ENCODE peak calls at places on chromosome 17, in four cellular contexts. J is IMR-90, Y is choroid plexus epithelial cell, X is keratinocyte. A is an unnamed sample.

GRCh38 chr17:74437702-74438101 is 5.8 kb downstream of the GPRC5C start:
- DNase-seq in X (no peak), Y (peak; percentile 16), J (no peak), A (no peak)

GRCh38 chr17:75181608-75182318 is 996 bp downstream of the SUMO2 start:
- DNase-seq in J (no peak), X (no peak), Y (peak; percentile 41), A (no peak)

GRCh38 chr17:66716236-66717026 is 118.5 kb upstream of the CACNG5 start:
- DNase-seq in Y (no peak), J (peak; percentile 21), X (no peak), A (peak; percentile 34)

GRCh38 chr17:7932949-7933348 is 943 bp downstream of the CNTROB start:
- DNase-seq in J (peak; percentile 61), Y (peak; percentile 79), X (no peak), A (peak; percentile 43)

GRCh38 chr17:50779747-50780363 is 12.5 kb upstream of the ANKRD40CL start:
- DNase-seq in Y (no peak), J (no peak), X (no peak), A (no peak)

GRCh38 chr17:45577571-45578279 is 87.2 kb upstream of the PLEKHM1 start:
- DNase-seq in Y (no peak), J (no peak), X (no peak), A (no peak)

GRCh38 chr17:17063546-17064122 is 21.4 kb downstream of the MPRIP start:
- DNase-seq in Y (no peak), X (no peak), J (no peak), A (no peak)

GRCh38 chr17:56656961-56657360 is 63.5 kb downstream of the NOG start:
- DNase-seq in X (no peak), Y (no peak), J (no peak), A (no peak)

GRCh38 chr17:39618956-39619785 is 7.6 kb upstream of the PPP1R1B start:
- DNase-seq in Y (no peak), J (no peak), X (no peak), A (no peak)

GRCh38 chr17:40301315-40301714 is 7.7 kb upstream of the RARA start:
- DNase-seq in Y (no peak), J (no peak), X (no peak), A (no peak)

GRCh38 chr17:13355054-13355453 is 246.7 kb downstream of the HS3ST3A1 start:
- DNase-seq in X (no peak), J (no peak), Y (no peak), A (no peak)

GRCh38 chr17:54899721-54900456 is 763 bp upstream of the TOM1L1 start:
- DNase-seq in Y (no peak), X (no peak), J (peak; percentile 4), A (no peak)

GRCh38 chr17:82493517-82493840 is 26.1 kb upstream of the FOXK2 start:
- DNase-seq in Y (no peak), X (no peak), J (no peak), A (no peak)

GRCh38 chr17:61461967-61462733 is 9.9 kb downstream of the TBX4 start:
- DNase-seq in Y (no peak), X (no peak), J (no peak), A (peak; percentile 20)

GRCh38 chr17:77695386-77695785 is 263.1 kb upstream of the TNRC6C start:
- DNase-seq in J (no peak), X (no peak), Y (no peak), A (no peak)

GRCh38 chr17:54435966-54436365 is 464.7 kb upstream of the TOM1L1 start:
- DNase-seq in Y (no peak), X (no peak), J (no peak), A (no peak)

GRCh38 chr17:4858880-4859260 is 25.7 kb downstream of the MINK1 start:
- DNase-seq in X (peak; percentile 67), Y (peak; percentile 36), J (peak; percentile 27), A (peak; percentile 59)

GRCh38 chr17:76444518-76445311 is 8.2 kb downstream of the UBE2O start:
- DNase-seq in Y (peak; percentile 37), X (no peak), J (peak; percentile 55), A (peak; percentile 33)

DNA sequence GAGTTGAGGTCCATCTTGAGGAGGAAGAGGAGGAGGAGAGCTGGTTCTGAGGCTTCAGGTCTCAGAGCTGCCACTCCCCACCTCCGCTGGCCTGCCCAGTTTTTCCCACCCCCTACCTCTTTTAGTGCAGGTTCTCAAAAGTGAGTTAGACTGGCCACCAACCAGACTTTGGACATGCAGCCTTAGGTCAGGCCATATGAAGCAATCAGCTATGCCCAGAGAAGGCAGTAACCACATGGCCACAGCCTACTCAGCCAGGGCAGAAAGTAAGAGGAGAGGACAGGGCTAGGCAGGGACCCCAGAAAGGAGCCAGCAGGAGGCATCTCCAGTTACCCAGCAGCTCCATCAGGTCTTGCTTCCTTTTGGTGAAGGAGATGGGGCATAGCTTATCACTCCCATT is 9.0 kb downstream of the MYO15A start:
- DNase-seq in J (no peak), X (no peak), Y (peak; percentile 7), A (no peak)
- H3K4me3 ChIP-seq in J (no peak overlapping the region), X (no peak overlapping the region), Y (no peak overlapping the region), A (no peak overlapping the region)

GRCh38 chr17:72931163-72931562 is 161.3 kb downstream of the SLC39A11 start:
- DNase-seq in X (no peak), J (no peak), Y (no peak), A (no peak)
- H3K4me3 ChIP-seq in X (no peak overlapping the region), J (no peak overlapping the region), Y (no peak overlapping the region), A (no peak overlapping the region)

GRCh38 chr17:80833952-80834895 is 157.4 kb upstream of the CHMP6 start:
- DNase-seq in X (no peak), J (peak; percentile 73), Y (peak; percentile 74), A (peak; percentile 54)

GRCh38 chr17:80832888-80833583 is 158.6 kb upstream of the CHMP6 start:
- DNase-seq in J (peak; percentile 99), Y (peak; percentile 98), X (peak; percentile 86), A (peak; percentile 98)

GRCh38 chr17:80831481-80831880 is 160.2 kb upstream of the CHMP6 start:
- DNase-seq in Y (no peak), J (no peak), X (no peak), A (no peak)

GRCh38 chr17:80830020-80830780 is 161.4 kb upstream of the CHMP6 start:
- DNase-seq in J (no peak), X (no peak), Y (no peak), A (no peak)

DNA sequence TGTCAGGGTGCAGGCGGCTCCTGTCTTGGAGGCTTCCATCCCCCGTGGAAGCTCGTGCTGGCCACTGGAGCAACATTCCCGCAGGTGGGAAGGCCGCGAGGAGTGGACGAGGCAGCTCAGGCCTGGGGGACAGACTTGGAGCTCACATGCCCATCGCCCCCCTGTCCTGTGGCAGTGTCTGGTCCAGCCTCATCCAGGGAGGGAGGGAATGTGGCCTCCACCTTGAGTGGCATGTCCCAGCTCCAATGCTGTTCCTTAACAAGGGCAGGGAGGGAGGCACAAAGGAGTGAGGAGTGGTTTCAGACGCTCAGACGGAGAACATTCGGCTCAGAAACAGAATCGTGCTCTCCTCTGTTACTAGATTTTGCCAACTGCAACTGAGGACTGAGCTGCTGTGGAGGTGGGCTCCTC is 159.4 kb upstream of the CHMP6 start:
- DNase-seq in J (peak; percentile 88), Y (peak; percentile 80), X (no peak), A (peak; percentile 77)
- H3K4me3 ChIP-seq in J (peak overlapping the region; percentile 45), Y (peak overlapping the region; percentile 63), X (peak overlapping the region; percentile 41), A (peak overlapping the region; percentile 64)

GRCh38 chr17:47732399-47733046 is 513 bp upstream of the TBX21 start:
- DNase-seq in J (no peak), Y (no peak), X (no peak), A (no peak)

GRCh38 chr17:47733414-47734288 is 615 bp downstream of the TBX21 start:
- DNase-seq in J (no peak), X (no peak), Y (no peak), A (no peak)

GRCh38 chr17:47735139-47735464 is 2.1 kb downstream of the TBX21 start:
- DNase-seq in Y (no peak), X (no peak), J (no peak), A (no peak)

GRCh38 chr17:47731396-47731795 is 1.6 kb upstream of the TBX21 start:
- DNase-seq in X (no peak), Y (no peak), J (no peak), A (no peak)

GRCh38 chr17:47733047-47733413 is at the start of gene TBX21:
- DNase-seq in Y (peak; percentile 14), X (no peak), J (no peak), A (no peak)
- H3K4me3 ChIP-seq in Y (no peak within 1 kb of the TSS), X (peak within 1 kb of the TSS; percentile 18), J (no peak within 1 kb of the TSS), A (no peak within 1 kb of the TSS)

GRCh38 chr17:57931488-57932137 is 23.6 kb downstream of the CUEDC1 start:
- DNase-seq in J (no peak), Y (no peak), X (no peak), A (no peak)
- H3K4me3 ChIP-seq in J (no peak overlapping the region), Y (no peak overlapping the region), X (no peak overlapping the region), A (no peak overlapping the region)

DNA sequence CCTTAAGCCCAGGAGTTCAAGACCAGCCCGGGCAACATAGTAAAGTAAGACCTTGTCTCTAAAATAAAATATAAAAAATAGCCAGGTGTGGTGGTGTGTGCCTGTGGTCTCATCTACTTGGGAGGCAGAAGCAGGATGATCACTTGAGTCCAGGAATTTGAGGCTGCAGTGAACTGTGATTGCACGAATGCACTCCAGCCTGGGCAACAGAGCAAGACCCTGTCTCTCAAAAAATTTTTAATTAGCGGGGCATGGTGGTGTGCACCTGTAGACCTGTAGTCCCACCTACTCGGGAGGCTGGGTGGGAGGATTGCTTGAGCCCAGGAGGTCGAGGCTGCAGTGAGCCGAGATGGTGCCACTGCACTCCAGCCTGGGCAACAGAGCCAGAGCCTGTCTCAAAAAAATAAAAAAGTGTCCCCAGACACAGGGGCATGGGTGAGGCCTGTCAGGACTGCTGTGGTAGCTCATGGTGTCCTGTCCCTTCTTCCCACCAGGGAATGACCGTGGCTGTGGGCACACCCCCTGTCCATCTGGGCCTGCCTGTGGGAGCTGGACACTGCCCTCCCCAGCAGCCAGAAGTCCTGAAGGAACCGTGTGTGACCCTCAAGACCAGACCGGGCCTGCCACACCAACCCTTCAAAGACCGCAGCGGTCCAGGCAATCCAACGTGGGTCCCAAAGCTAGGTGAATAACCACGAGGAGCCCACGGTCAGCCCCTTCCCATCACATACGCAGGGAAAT is 30.8 kb upstream of the GAA start:
- DNase-seq in X (no peak), Y (no peak), J (no peak), A (no peak)
- H3K4me3 ChIP-seq in X (no peak overlapping the region), Y (peak overlapping the region; percentile 40), J (no peak overlapping the region), A (peak overlapping the region; percentile 60)

GRCh38 chr17:30956764-30957374 is 14.0 kb upstream of the RNF135 start:
- DNase-seq in Y (peak; percentile 41), X (no peak), J (no peak), A (peak; percentile 65)

GRCh38 chr17:30954046-30954805 is 16.6 kb upstream of the RNF135 start:
- DNase-seq in Y (peak; percentile 37), X (no peak), J (peak; percentile 24), A (peak; percentile 15)

GRCh38 chr17:30961213-30962188 is 9.3 kb upstream of the RNF135 start:
- DNase-seq in J (peak; percentile 34), Y (no peak), X (no peak), A (peak; percentile 29)

GRCh38 chr17:30958187-30958586 is 12.7 kb upstream of the RNF135 start:
- DNase-seq in Y (no peak), J (no peak), X (no peak), A (no peak)

GRCh38 chr17:30957741-30958140 is 13.1 kb upstream of the RNF135 start:
- DNase-seq in X (no peak), J (no peak), Y (no peak), A (no peak)
- H3K4me3 ChIP-seq in X (no peak overlapping the region), J (no peak overlapping the region), Y (no peak overlapping the region), A (no peak overlapping the region)

A was measured in fibroblast of the aortic adventitia.